ENCODE peak calls at places on chromosomes 3 and 15, in ten cellular contexts. J is A549, A is breast epithelium, C is GM20000, K is mesendoderm, E is A673, B is iris pigment epithelial cell, M is uterus, F is T-helper 17 cell, U is NCI-H1105 treated with DMSO at 0.1 percent for 48 hours. W is an unnamed sample.

GRCh38 chr3:44926921-44927320 is 49.1 kb downstream of the ZDHHC3 start:
- DNase-seq in E (no peak), U (no peak), M (no peak), J (no peak), K (no peak), F (no peak), C (no peak), A (no peak), B (no peak), W (no peak)

GRCh38 chr3:46671541-46672348 is 21.7 kb downstream of the ALS2CL start:
- DNase-seq in U (no peak), K (no peak), J (no peak), M (peak), B (no peak), F (peak), A (no peak), E (no peak), C (no peak), W (no peak)

GRCh38 chr3:124609402-124609801 is 120.8 kb upstream of the UMPS start:
- DNase-seq in B (peak), F (no peak), J (no peak), U (no peak), C (no peak), A (no peak), E (no peak), K (no peak), M (no peak), W (no peak)

GRCh38 chr3:30988774-30989173 is 94.3 kb upstream of the GADL1 start:
- DNase-seq in A (no peak), F (no peak), B (no peak), C (no peak), J (no peak), E (no peak), K (peak), U (no peak), M (no peak), W (no peak)

GRCh38 chr3:105899528-105899927 is 30.7 kb upstream of the CBLB start:
- DNase-seq in C (no peak), B (peak), M (no peak), E (peak), U (no peak), F (no peak), J (no peak), K (peak), A (no peak), W (no peak)

GRCh38 chr15:74207652-74208440 is 5.3 kb upstream of the STRA6 start:
- DNase-seq in U (no peak), J (no peak), M (no peak), K (no peak), F (no peak), A (no peak), B (no peak), E (no peak), C (no peak), W (no peak)

GRCh38 chr3:78887029-78887428 is 880.8 kb downstream of the ROBO1 start:
- DNase-seq in F (no peak), J (peak), U (no peak), M (no peak), B (peak), K (peak), E (no peak), A (no peak), C (no peak), W (no peak)

GRCh38 chr3:43696881-43697280 is 6.1 kb downstream of the ABHD5 start:
- DNase-seq in M (no peak), K (no peak), U (no peak), C (no peak), A (no peak), B (no peak), J (no peak), F (no peak), E (no peak), W (no peak)

GRCh38 chr3:197541756-197542539 is 13.8 kb downstream of the BDH1 start:
- DNase-seq in B (peak), U (no peak), J (no peak), K (peak), C (no peak), E (peak), F (no peak), A (no peak), M (peak), W (no peak)

GRCh38 chr15:69305204-69305931 is 6.7 kb downstream of the PAQR5 start:
- DNase-seq in E (peak), B (peak), J (peak), K (peak), F (no peak), A (no peak), M (no peak), U (no peak), C (no peak), W (no peak)

GRCh38 chr15:50828610-50829206 is 63.2 kb upstream of the SPPL2A start:
- DNase-seq in M (peak), B (peak), A (no peak), U (no peak), F (no peak), C (no peak), E (peak), K (peak), J (peak), W (no peak)

GRCh38 chr3:116111765-116112164 is 333.5 kb downstream of the LSAMP start:
- DNase-seq in F (no peak), U (peak), M (no peak), E (no peak), J (no peak), B (no peak), K (peak), C (no peak), A (no peak), W (no peak)

GRCh38 chr3:158710601-158711000 is 21.7 kb downstream of the RARRES1 start:
- DNase-seq in B (no peak), U (no peak), A (no peak), K (no peak), C (no peak), M (no peak), J (no peak), E (no peak), F (no peak), W (no peak)

W was measured in activated gamma-delta T cell.